ENCODE peak calls at places on chromosomes 7 and 10, in six cellular contexts. Z is IMR-90, R is A549, F is HepG2, E is K562, W is SK-N-SH. B is an unnamed sample.

GRCh38 chr10:43822509-43823236 is 174.0 kb upstream of the ZNF32 start:
- DNase-seq in Z (no peak), F (no peak), W (no peak), R (no peak), E (no peak), B (no peak)

GRCh38 chr10:78952686-78953085 is 116.1 kb upstream of the ZMIZ1 start:
- DNase-seq in F (no peak), R (no peak), Z (no peak), W (no peak), E (no peak), B (no peak)

GRCh38 chr10:72261323-72262018 is 12.3 kb upstream of the DDIT4 start:
- DNase-seq in R (no peak), E (peak), F (no peak), W (peak), Z (no peak), B (no peak)

GRCh38 chr10:86047588-86047987 is 319.0 kb downstream of the GRID1 start:
- DNase-seq in W (no peak), F (no peak), R (no peak), Z (no peak), E (no peak), B (no peak)

GRCh38 chr10:61063911-61064310 is 119.9 kb upstream of the RHOBTB1 start:
- DNase-seq in W (no peak), R (no peak), F (peak), Z (peak), E (no peak), B (no peak)

GRCh38 chr7:153835712-153836265 is 216.4 kb upstream of the DPP6 start:
- DNase-seq in Z (no peak), E (no peak), R (no peak), W (peak), F (no peak), B (no peak)

GRCh38 chr10:96390460-96390864 is 31.7 kb upstream of the OPALIN start:
- DNase-seq in R (no peak), Z (no peak), W (no peak), F (no peak), E (no peak), B (no peak)

GRCh38 chr7:106166651-106167342 is 54.7 kb upstream of the SYPL1 start:
- DNase-seq in Z (peak), R (peak), F (peak), W (peak), E (peak), B (peak)

GRCh38 chr7:99407849-99408346 is 499 bp downstream of the PDAP1 start:
- DNase-seq in Z (peak), W (peak), R (peak), E (no peak), F (peak), B (no peak)

GRCh38 chr7:81158189-81158588 is 239.3 kb upstream of the SEMA3C start:
- DNase-seq in W (no peak), F (no peak), E (no peak), Z (no peak), R (no peak), B (no peak)

GRCh38 chr10:117112220-117112619 is 25.9 kb downstream of the VAX1 start:
- DNase-seq in W (no peak), E (no peak), Z (no peak), F (peak), R (no peak), B (no peak)

GRCh38 chr7:51299391-51300133 is 17.0 kb downstream of the COBL start:
- DNase-seq in Z (no peak), R (no peak), F (no peak), E (no peak), W (no peak), B (no peak)

GRCh38 chr7:84193787-84194186 is 802 bp downstream of the SEMA3A start:
- DNase-seq in F (no peak), R (no peak), W (no peak), Z (no peak), E (no peak), B (no peak)

GRCh38 chr10:5252177-5253037 is 55.8 kb downstream of the AKR1C4 start:
- DNase-seq in E (no peak), W (no peak), R (peak), F (peak), Z (peak), B (peak)

GRCh38 chr10:43057831-43058340 is 19.0 kb upstream of the RET start:
- DNase-seq in F (no peak), E (no peak), W (no peak), R (no peak), Z (no peak), B (no peak)

GRCh38 chr10:93752761-93753160 is 5.0 kb upstream of the LGI1 start:
- DNase-seq in Z (peak), E (no peak), W (no peak), R (peak), F (no peak), B (no peak)

GRCh38 chr7:33243319-33243881 is 114.0 kb downstream of the BBS9 start:
- DNase-seq in Z (peak), E (peak), R (peak), F (peak), W (peak), B (no peak)

GRCh38 chr10:36882781-36883180 is 242.6 kb upstream of the ANKRD30A start:
- DNase-seq in E (no peak), W (no peak), F (no peak), Z (no peak), R (no peak), B (no peak)

GRCh38 chr7:193538-194256 is 1.3 kb downstream of the FAM20C start:
- DNase-seq in R (peak), E (no peak), W (peak), F (no peak), Z (no peak), B (no peak)

GRCh38 chr7:130956417-130957139 is 222.6 kb upstream of the KLF14 start:
- DNase-seq in W (no peak), R (no peak), Z (peak), E (no peak), F (no peak), B (no peak)

GRCh38 chr7:131327049-131327625 is 539 bp upstream of the MKLN1 start:
- DNase-seq in W (peak), R (peak), F (peak), Z (peak), E (peak), B (no peak)

GRCh38 chr10:48509974-48510692 is 94.7 kb downstream of the ARHGAP22 start:
- DNase-seq in R (peak), F (peak), W (no peak), E (peak), Z (no peak), B (peak)

GRCh38 chr10:74991435-74991834 is 120.0 kb upstream of the SAMD8 start:
- DNase-seq in R (peak), F (peak), W (peak), E (peak), Z (no peak), B (no peak)

GRCh38 chr10:121216721-121217181 is 365.6 kb downstream of the WDR11 start:
- DNase-seq in F (no peak), R (no peak), E (no peak), W (peak), Z (no peak), B (no peak)

GRCh38 chr7:20542594-20542993 is 72.9 kb upstream of the ABCB5 start:
- DNase-seq in R (no peak), E (no peak), W (peak), F (no peak), Z (no peak), B (no peak)

GRCh38 chr7:90412458-90413184 is 9.4 kb downstream of the CLDN12 start:
- DNase-seq in R (no peak), Z (no peak), W (peak), F (peak), E (no peak), B (peak)

GRCh38 chr10:132134541-132135397 is 52.0 kb upstream of the DPYSL4 start:
- DNase-seq in F (no peak), W (no peak), R (no peak), Z (no peak), E (no peak), B (no peak)

GRCh38 chr7:82364048-82364447 is 79.5 kb downstream of the CACNA2D1 start:
- DNase-seq in E (no peak), F (no peak), R (no peak), Z (no peak), W (no peak), B (no peak)

GRCh38 chr10:621981-622740 is 67.3 kb downstream of the DIP2C start:
- DNase-seq in W (no peak), F (no peak), E (no peak), Z (peak), R (no peak), B (no peak)

GRCh38 chr7:603152-603941 is 83.7 kb upstream of the PDGFA start:
- DNase-seq in F (no peak), W (no peak), Z (no peak), R (no peak), E (peak), B (no peak)

GRCh38 chr10:14936584-14936983 is 17.3 kb downstream of the DCLRE1C start:
- DNase-seq in R (no peak), F (no peak), E (no peak), Z (no peak), W (no peak), B (no peak)

GRCh38 chr7:133904766-133905165 is 222.4 kb upstream of the LRGUK start:
- DNase-seq in Z (no peak), W (no peak), E (no peak), R (no peak), F (no peak), B (no peak)

GRCh38 chr10:95201736-95202135 is 7.7 kb downstream of the ACSM6 start:
- DNase-seq in Z (peak), R (peak), W (no peak), E (no peak), F (peak), B (no peak)
- TF ChIP-seq USF2 in Z (no peak), R (no peak), W (no peak), E (no peak), F (no peak), B (no peak)

GRCh38 chr10:101287922-101288638 is 58.8 kb upstream of the LBX1 start:
- DNase-seq in Z (peak), W (peak), E (peak), F (peak), R (peak), B (peak)
- TF ChIP-seq USF2 in Z (no peak), W (no peak), E (no peak), F (no peak), R (no peak), B (no peak)

DNA sequence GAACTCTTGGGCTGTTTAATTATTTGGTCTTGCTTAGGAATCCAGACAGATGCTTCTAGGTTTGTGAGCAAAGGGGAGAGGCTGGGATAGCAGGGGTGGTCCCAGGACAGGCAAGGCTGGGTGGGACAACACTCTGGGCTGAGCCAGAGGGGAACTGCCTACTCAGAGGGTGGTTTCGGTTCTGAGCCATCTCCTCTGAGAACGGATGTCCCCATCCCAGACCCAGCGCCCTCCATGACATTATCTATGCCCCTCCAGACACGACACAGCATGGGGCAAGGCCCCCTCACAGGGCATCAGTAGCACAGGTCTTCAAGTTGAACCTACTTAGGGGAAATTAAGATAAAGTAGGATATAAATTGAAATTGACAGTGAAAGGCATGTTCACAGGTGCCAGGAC is 7.1 kb downstream of the ASB10 start:
- DNase-seq in W (peak), F (no peak), E (no peak), R (no peak), Z (no peak), B (no peak)
- TF ChIP-seq USF2 in W (no peak), F (no peak), E (no peak), R (no peak), Z (no peak), B (no peak)

DNA sequence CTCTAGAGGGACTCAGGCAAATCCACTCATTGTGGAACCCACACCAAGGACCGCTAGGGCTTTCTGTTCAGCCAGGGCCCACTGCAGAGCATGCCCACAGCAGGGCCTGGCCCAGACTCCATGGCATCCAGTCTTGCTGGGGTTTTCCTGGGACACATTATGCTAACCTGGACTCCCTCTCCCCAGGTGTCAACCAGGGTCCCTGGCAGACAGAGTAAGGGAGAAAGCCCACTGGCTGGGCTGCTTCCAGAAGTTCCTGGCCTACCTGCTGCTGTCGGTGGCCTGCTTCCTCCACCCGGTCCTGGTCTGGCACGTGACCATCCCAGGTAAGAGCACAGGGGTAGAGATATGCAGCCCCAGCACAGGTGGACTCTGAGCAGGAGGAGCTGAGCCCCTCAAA is 22.3 kb downstream of the TMEM72 start:
- DNase-seq in F (no peak), Z (no peak), R (no peak), E (no peak), W (no peak), B (no peak)
- TF ChIP-seq USF2 in F (no peak), Z (no peak), R (no peak), E (no peak), W (no peak), B (no peak)

GRCh38 chr7:73893342-73894101 is 32.6 kb downstream of the TMEM270 start:
- DNase-seq in R (no peak), E (no peak), F (no peak), W (no peak), Z (peak), B (no peak)

GRCh38 chr7:73892003-73892975 is 31.3 kb downstream of the TMEM270 start:
- DNase-seq in W (no peak), E (no peak), Z (peak), R (no peak), F (no peak), B (no peak)

GRCh38 chr7:73896454-73896853 is 35.5 kb downstream of the TMEM270 start:
- DNase-seq in Z (peak), F (no peak), R (no peak), E (no peak), W (no peak), B (no peak)

GRCh38 chr7:73895626-73896025 is 34.7 kb downstream of the TMEM270 start:
- DNase-seq in E (no peak), W (no peak), R (no peak), Z (no peak), F (no peak), B (no peak)

GRCh38 chr7:73894851-73895441 is 34.0 kb downstream of the TMEM270 start:
- DNase-seq in W (peak), F (no peak), E (peak), Z (peak), R (peak), B (no peak)
- TF ChIP-seq USF2 in W (no peak), F (no peak), E (no peak), Z (peak), R (peak), B (no peak)

B was measured in WTC11.